ENCODE peak calls at places on chromosomes 4 and X, in eight cellular contexts. S is HFFc6; P is activated CD8-positive, alpha-beta memory T cell treated with anti-CD3 and anti-CD28 coated beads for 48 hours; B is AG20443; D is activated effector memory CD4-positive, alpha-beta T cell treated with anti-CD3 and anti-CD28 coated beads, Interleukin-2, amount 50 U/mL, for 16 hours; Y is astrocyte of the spinal cord; H is epithelial cell of esophagus; Z is amygdala. W is an unnamed sample.
A peak's percentile ranks its signal among the peaks of the same experiment; 100 is the strongest.

GRCh38 chr4:100926039-100926717 is 408.4 kb upstream of the EMCN start:
- DNase-seq in Z (no peak), B (no peak), D (no peak), H (no peak), Y (no peak), S (no peak), P (no peak), W (no peak)

GRCh38 chrX:103171353-103171752 is 43.6 kb upstream of the BEX4 start:
- DNase-seq in S (no peak), Z (no peak), D (no peak), H (no peak), Y (no peak), B (no peak), P (no peak), W (no peak)

GRCh38 chr4:152090543-152090942 is 329.7 kb upstream of the GATB start:
- DNase-seq in B (no peak), H (no peak), D (no peak), P (no peak), S (no peak), Z (no peak), Y (peak; percentile 60), W (no peak)

GRCh38 chrX:72620550-72621145 is 48.0 kb upstream of the HDAC8 start:
- DNase-seq in D (peak; percentile 72), H (peak; percentile 86), Y (peak; percentile 90), B (peak; percentile 73), Z (no peak), S (peak; percentile 62), P (no peak), W (no peak)

GRCh38 chrX:119870626-119871131 is 854 bp downstream of the RNF113A start:
- DNase-seq in B (peak; percentile 31), H (peak; percentile 24), Z (no peak), D (peak; percentile 71), Y (peak; percentile 17), S (peak; percentile 0), P (no peak), W (no peak)

GRCh38 chr4:99043346-99043745 is 45.2 kb downstream of the ADH5 start:
- DNase-seq in Z (no peak), B (no peak), H (no peak), D (no peak), S (no peak), Y (no peak), P (no peak), W (no peak)

GRCh38 chr4:62037576-62037975 is 837.5 kb downstream of the ADGRL3 start:
- DNase-seq in P (no peak), B (no peak), Z (no peak), D (no peak), S (no peak), H (no peak), Y (no peak), W (no peak)

GRCh38 chr4:11175374-11175773 is 253.3 kb downstream of the HS3ST1 start:
- DNase-seq in P (no peak), D (no peak), B (no peak), S (no peak), H (no peak), Z (no peak), Y (no peak), W (no peak)

GRCh38 chr4:78131403-78131802 is 74.3 kb downstream of the FRAS1 start:
- DNase-seq in B (peak; percentile 53), Z (no peak), D (no peak), H (no peak), Y (no peak), S (peak; percentile 35), P (no peak), W (no peak)

GRCh38 chr4:27115221-27115620 is 254.6 kb downstream of the STIM2 start:
- DNase-seq in H (no peak), B (no peak), Z (no peak), S (no peak), D (no peak), Y (no peak), P (no peak), W (no peak)

GRCh38 chr4:96347582-96347981 is 507.7 kb downstream of the PDHA2 start:
- DNase-seq in B (no peak), S (no peak), Z (no peak), D (no peak), P (no peak), H (peak; percentile 16), Y (peak; percentile 39), W (no peak)

GRCh38 chrX:18929775-18930174 is 54.1 kb downstream of the PHKA2 start:
- DNase-seq in S (no peak), P (no peak), D (no peak), Z (no peak), Y (no peak), B (no peak), H (no peak), W (no peak)

GRCh38 chr4:173230077-173230476 is 61.5 kb downstream of the GALNT7 start:
- DNase-seq in Y (no peak), S (no peak), D (no peak), H (no peak), Z (no peak), B (no peak), P (no peak), W (no peak)

GRCh38 chr4:137608085-137608484 is 75.8 kb upstream of the PCDH18 start:
- DNase-seq in H (peak; percentile 11), Z (no peak), B (peak; percentile 14), S (no peak), Y (no peak), P (no peak), D (no peak), W (no peak)

GRCh38 chrX:54711735-54712134 is 86.3 kb downstream of the ITIH6 start:
- DNase-seq in B (no peak), D (no peak), H (no peak), P (no peak), Y (no peak), S (no peak), Z (no peak), W (no peak)

GRCh38 chr4:111776546-111776945 is 368.7 kb upstream of the FAM241A start:
- DNase-seq in H (no peak), B (no peak), Z (no peak), Y (peak; percentile 12), D (no peak), P (no peak), S (peak; percentile 42), W (no peak)

W was measured in cardiac septum.